ENCODE peak calls at places on chromosome 15, in four cellular contexts. One of them, this sample, is unnamed.

GRCh38 chr15:93881310-93881709 is 350.1 kb upstream of the MCTP2 start:
- DNase-seq in IMR-90: no peak
- DNase-seq in esophagus squamous epithelium: no peak
- DNase-seq in heart left ventricle: no peak
- DNase-seq in this sample: no peak

GRCh38 chr15:83581381-83581780 is 72.5 kb upstream of the ADAMTSL3 start:
- DNase-seq in heart left ventricle: no peak
- DNase-seq in esophagus squamous epithelium: no peak
- DNase-seq in IMR-90: no peak
- DNase-seq in this sample: peak

GRCh38 chr15:85329561-85330421 is 50.6 kb upstream of the AKAP13 start:
- DNase-seq in heart left ventricle: no peak
- DNase-seq in IMR-90: peak
- DNase-seq in esophagus squamous epithelium: no peak
- DNase-seq in this sample: peak

GRCh38 chr15:25947336-25948080 is 84.4 kb upstream of the ATP10A start:
- DNase-seq in heart left ventricle: no peak
- DNase-seq in IMR-90: peak
- DNase-seq in esophagus squamous epithelium: no peak
- DNase-seq in this sample: peak

GRCh38 chr15:43511012-43511885 is 6.2 kb upstream of the MAP1A start:
- DNase-seq in IMR-90: no peak
- DNase-seq in heart left ventricle: no peak
- DNase-seq in esophagus squamous epithelium: no peak
- DNase-seq in this sample: peak

GRCh38 chr15:89809093-89809786 is 5.4 kb downstream of the ANPEP start:
- DNase-seq in heart left ventricle: no peak
- DNase-seq in IMR-90: peak
- DNase-seq in esophagus squamous epithelium: no peak
- DNase-seq in this sample: peak

GRCh38 chr15:42591238-42591936 is 16.0 kb downstream of the STARD9 start:
- DNase-seq in heart left ventricle: no peak
- DNase-seq in IMR-90: peak
- DNase-seq in esophagus squamous epithelium: no peak
- DNase-seq in this sample: peak

GRCh38 chr15:91055548-91056331 is 33.3 kb upstream of the VPS33B start:
- DNase-seq in heart left ventricle: peak
- DNase-seq in IMR-90: peak
- DNase-seq in esophagus squamous epithelium: no peak
- DNase-seq in this sample: peak

GRCh38 chr15:90394702-90395442 is 6.8 kb downstream of the IQGAP1 start:
- DNase-seq in esophagus squamous epithelium: no peak
- DNase-seq in heart left ventricle: no peak
- DNase-seq in IMR-90: no peak
- DNase-seq in this sample: no peak

GRCh38 chr15:34853001-34853758 is 57.8 kb upstream of the ACTC1 start:
- DNase-seq in esophagus squamous epithelium: no peak
- DNase-seq in heart left ventricle: no peak
- DNase-seq in IMR-90: peak
- DNase-seq in this sample: no peak

GRCh38 chr15:51680316-51680715 is 987 bp upstream of the SCG3 start:
- DNase-seq in IMR-90: no peak
- DNase-seq in esophagus squamous epithelium: no peak
- DNase-seq in heart left ventricle: no peak
- DNase-seq in this sample: no peak

GRCh38 chr15:72593838-72594237 is 60.7 kb upstream of the GOLGA6B start:
- DNase-seq in esophagus squamous epithelium: no peak
- DNase-seq in heart left ventricle: no peak
- DNase-seq in IMR-90: peak
- DNase-seq in this sample: no peak

GRCh38 chr15:45795487-45796069 is 160.7 kb downstream of the SQOR start:
- DNase-seq in esophagus squamous epithelium: no peak
- DNase-seq in heart left ventricle: no peak
- DNase-seq in IMR-90: peak
- DNase-seq in this sample: peak

GRCh38 chr15:101047301-101047781 is 128.2 kb downstream of the LRRK1 start:
- DNase-seq in IMR-90: no peak
- DNase-seq in heart left ventricle: no peak
- DNase-seq in esophagus squamous epithelium: no peak
- DNase-seq in this sample: no peak

GRCh38 chr15:60682615-60683014 is 203.7 kb upstream of the ICE2 start:
- DNase-seq in heart left ventricle: no peak
- DNase-seq in esophagus squamous epithelium: no peak
- DNase-seq in IMR-90: no peak
- DNase-seq in this sample: no peak

GRCh38 chr15:38768970-38769369 is 204.4 kb upstream of the RASGRP1 start:
- DNase-seq in esophagus squamous epithelium: no peak
- DNase-seq in IMR-90: peak
- DNase-seq in heart left ventricle: no peak
- DNase-seq in this sample: no peak

GRCh38 chr15:80568298-80568697 is 126.8 kb upstream of the ABHD17C start:
- DNase-seq in esophagus squamous epithelium: no peak
- DNase-seq in IMR-90: peak
- DNase-seq in heart left ventricle: no peak
- DNase-seq in this sample: no peak

DNA sequence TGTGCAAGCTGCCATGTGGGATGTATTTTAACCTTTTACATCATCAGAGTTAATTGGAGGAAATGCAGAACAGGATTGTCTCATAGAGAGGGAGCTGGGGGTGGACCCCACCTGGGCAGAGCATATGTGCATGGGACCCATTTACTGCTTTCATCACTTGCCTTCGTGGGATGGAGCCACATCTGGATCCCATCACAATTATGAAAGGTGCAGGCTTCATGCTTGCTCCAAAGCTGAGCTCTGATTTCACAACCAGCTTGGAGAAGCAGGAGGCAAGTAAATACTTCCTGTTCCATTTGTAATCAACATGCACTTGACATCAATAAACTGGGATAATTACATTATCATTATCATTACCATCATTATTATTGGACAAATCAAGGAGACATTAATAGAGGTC is 161.9 kb downstream of the ALDH1A2 start:
- DNase-seq in heart left ventricle: no peak
- DNase-seq in esophagus squamous epithelium: no peak
- DNase-seq in IMR-90: no peak
- DNase-seq in this sample: no peak
- TF ChIP-seq POLR2A in heart left ventricle: no peak
- TF ChIP-seq POLR2A in esophagus squamous epithelium: no peak
- TF ChIP-seq POLR2A in IMR-90: no peak
- TF ChIP-seq POLR2A in this sample: no peak

GRCh38 chr15:78925076-78925624 is 19.7 kb downstream of the CTSH start:
- DNase-seq in heart left ventricle: no peak
- DNase-seq in IMR-90: no peak
- DNase-seq in esophagus squamous epithelium: no peak
- DNase-seq in this sample: no peak

GRCh38 chr15:78925956-78926743 is 18.7 kb downstream of the CTSH start:
- DNase-seq in IMR-90: no peak
- DNase-seq in heart left ventricle: no peak
- DNase-seq in esophagus squamous epithelium: no peak
- DNase-seq in this sample: no peak

GRCh38 chr15:78929536-78930264 is 15.1 kb downstream of the CTSH start:
- DNase-seq in IMR-90: no peak
- DNase-seq in heart left ventricle: no peak
- DNase-seq in esophagus squamous epithelium: no peak
- DNase-seq in this sample: no peak

GRCh38 chr15:78928616-78929093 is 16.2 kb downstream of the CTSH start:
- DNase-seq in heart left ventricle: no peak
- DNase-seq in esophagus squamous epithelium: no peak
- DNase-seq in IMR-90: no peak
- DNase-seq in this sample: no peak

DNA sequence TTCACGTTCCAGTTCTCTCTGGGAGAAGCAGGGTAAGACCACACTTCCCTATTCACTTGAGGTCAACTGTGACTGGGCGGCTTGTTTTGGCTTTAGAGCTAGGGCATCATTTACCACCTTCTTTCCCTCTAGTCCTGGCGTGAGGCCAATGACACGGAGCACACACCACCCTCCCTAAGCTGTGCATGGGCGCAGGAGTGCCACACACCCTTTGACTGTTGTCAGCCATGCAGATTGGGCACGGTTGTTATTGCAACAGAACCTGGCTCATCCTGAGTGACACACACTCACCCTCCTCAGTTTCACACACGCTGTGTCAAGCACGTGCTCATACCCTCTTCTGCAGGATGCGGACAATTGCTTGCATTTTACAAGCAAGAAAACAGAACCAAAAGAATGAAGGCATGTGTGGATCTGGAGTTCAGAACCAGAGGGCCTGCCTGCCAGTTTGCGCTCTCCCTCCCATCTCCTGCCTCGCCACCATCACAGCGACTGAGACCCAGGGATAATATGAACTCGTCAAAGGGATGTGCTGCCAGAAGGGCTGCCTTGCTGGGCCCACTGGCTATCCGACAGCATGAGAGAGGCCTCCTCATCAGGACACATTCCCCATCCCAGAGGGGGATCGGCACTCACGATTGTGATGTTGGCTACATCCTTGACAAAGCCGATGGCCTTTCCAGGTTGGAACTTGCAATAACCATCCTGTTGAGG is 17.6 kb downstream of the CTSH start:
- DNase-seq in heart left ventricle: no peak
- DNase-seq in IMR-90: no peak
- DNase-seq in esophagus squamous epithelium: no peak
- DNase-seq in this sample: no peak
- TF ChIP-seq POLR2A in heart left ventricle: no peak
- TF ChIP-seq POLR2A in IMR-90: no peak
- TF ChIP-seq POLR2A in esophagus squamous epithelium: no peak
- TF ChIP-seq POLR2A in this sample: no peak

GRCh38 chr15:49155834-49156627 is 632 bp upstream of the COPS2 start:
- DNase-seq in esophagus squamous epithelium: no peak
- DNase-seq in heart left ventricle: no peak
- DNase-seq in IMR-90: peak
- DNase-seq in this sample: peak
- TF ChIP-seq POLR2A in esophagus squamous epithelium: no peak
- TF ChIP-seq POLR2A in heart left ventricle: no peak
- TF ChIP-seq POLR2A in IMR-90: no peak
- TF ChIP-seq POLR2A in this sample: peak

DNA sequence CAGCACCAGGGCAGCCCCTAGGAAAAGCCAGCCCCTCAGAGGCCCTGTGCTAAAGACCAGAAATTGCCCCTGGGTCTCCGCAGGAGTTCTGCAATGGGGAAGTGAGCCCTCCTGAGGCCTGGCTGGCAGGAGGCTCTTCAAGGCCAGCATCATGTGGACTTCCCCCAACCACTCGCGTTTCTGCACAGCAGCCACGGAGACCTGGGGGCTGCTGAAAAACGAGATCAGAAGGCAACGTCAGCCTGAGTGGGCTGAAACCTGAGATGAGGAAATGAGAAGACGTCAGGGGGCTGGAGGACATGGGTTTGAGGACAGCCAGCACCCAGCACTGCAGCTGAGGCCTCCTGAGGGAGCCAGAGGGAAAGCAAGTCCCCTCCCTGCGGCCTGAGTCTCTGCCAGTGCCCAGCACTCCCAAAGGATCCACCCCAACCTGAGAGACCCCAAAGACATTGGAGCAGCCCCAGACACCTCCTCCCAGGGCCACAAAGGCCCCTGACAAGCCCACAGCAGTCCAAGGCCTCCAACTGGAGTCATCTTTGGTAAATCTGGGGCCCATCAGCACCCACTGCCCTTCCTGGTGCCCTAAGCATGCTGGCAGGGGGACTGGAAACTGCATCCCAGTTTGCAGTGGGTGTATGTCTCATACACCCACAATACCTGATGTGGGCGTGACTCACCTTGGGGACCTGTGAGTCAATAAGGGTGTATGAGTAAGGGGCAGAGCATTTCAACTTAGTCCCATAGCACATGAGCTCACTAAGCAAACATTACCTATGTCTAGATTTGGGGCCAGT is 29.2 kb upstream of the CYP11A1 start:
- DNase-seq in esophagus squamous epithelium: no peak
- DNase-seq in heart left ventricle: no peak
- DNase-seq in IMR-90: peak
- DNase-seq in this sample: peak
- TF ChIP-seq POLR2A in esophagus squamous epithelium: no peak
- TF ChIP-seq POLR2A in heart left ventricle: no peak
- TF ChIP-seq POLR2A in IMR-90: no peak
- TF ChIP-seq POLR2A in this sample: no peak

This sample was measured in NB4.